ENCODE peak calls at places on chromosomes 13 and 19, in ten cellular contexts. K, I, D, O, Y, N, R, J, U and L are unnamed samples.

GRCh38 chr13:71056581-71056980 is 810.4 kb downstream of the DACH1 start:
- DNase-seq in K (no peak), I (no peak), D (no peak), O (no peak), Y (no peak), N (no peak), R (no peak), J (no peak), U (no peak), L (no peak)

GRCh38 chr19:3250675-3251074 is 26.2 kb downstream of the CELF5 start:
- DNase-seq in K (peak), I (no peak), D (peak), O (no peak), Y (peak), N (peak), R (peak), J (peak), U (no peak), L (peak)

GRCh38 chr13:29493796-29494195 is 101.7 kb downstream of the SLC7A1 start:
- DNase-seq in K (no peak), I (no peak), D (no peak), O (no peak), Y (no peak), N (no peak), R (no peak), J (no peak), U (no peak), L (no peak)

GRCh38 chr13:102571075-102571474 is 25.7 kb upstream of the TPP2 start:
- DNase-seq in K (no peak), I (no peak), D (no peak), O (no peak), Y (no peak), N (peak), R (no peak), J (no peak), U (no peak), L (no peak)

GRCh38 chr13:112248909-112249592 is 127.1 kb upstream of the SPACA7 start:
- DNase-seq in K (no peak), I (peak), D (no peak), O (no peak), Y (no peak), N (no peak), R (no peak), J (no peak), U (no peak), L (no peak)

GRCh38 chr19:2888739-2889224 is 11.9 kb upstream of the ZNF57 start:
- DNase-seq in K (no peak), I (peak), D (no peak), O (no peak), Y (no peak), N (no peak), R (peak), J (no peak), U (no peak), L (peak)

GRCh38 chr19:43697295-43697694 is 18.6 kb upstream of the IRGC start:
- DNase-seq in K (no peak), I (no peak), D (no peak), O (no peak), Y (no peak), N (no peak), R (no peak), J (no peak), U (no peak), L (no peak)

GRCh38 chr13:73547239-73547638 is 488.4 kb downstream of the KLF5 start:
- DNase-seq in K (no peak), I (no peak), D (no peak), O (no peak), Y (no peak), N (no peak), R (no peak), J (no peak), U (no peak), L (no peak)

GRCh38 chr19:1935484-1936208 is 5.3 kb upstream of the CSNK1G2 start:
- DNase-seq in K (peak), I (no peak), D (peak), O (no peak), Y (peak), N (peak), R (no peak), J (peak), U (peak), L (peak)

GRCh38 chr19:5934002-5934401 is 19.9 kb downstream of the CAPS start:
- DNase-seq in K (no peak), I (no peak), D (no peak), O (no peak), Y (no peak), N (no peak), R (no peak), J (no peak), U (peak), L (no peak)

GRCh38 chr19:28823338-28823961 is 389.5 kb downstream of the UQCRFS1 start:
- DNase-seq in K (no peak), I (no peak), D (no peak), O (no peak), Y (no peak), N (no peak), R (no peak), J (no peak), U (no peak), L (no peak)

GRCh38 chr13:35731471-35731870 is 255.0 kb upstream of the MAB21L1 start:
- DNase-seq in K (no peak), I (no peak), D (no peak), O (no peak), Y (no peak), N (no peak), R (no peak), J (no peak), U (no peak), L (no peak)

GRCh38 chr19:3440082-3440481 is 40.2 kb downstream of the SMIM24 start:
- DNase-seq in K (peak), I (peak), D (no peak), O (no peak), Y (peak), N (peak), R (peak), J (no peak), U (no peak), L (no peak)

GRCh38 chr13:35219021-35219420 is 257.5 kb downstream of the MAB21L1 start:
- DNase-seq in K (peak), I (no peak), D (no peak), O (no peak), Y (no peak), N (no peak), R (no peak), J (peak), U (no peak), L (no peak)

GRCh38 chr13:95643471-95643813 is 1.1 kb downstream of the DZIP1 start:
- DNase-seq in K (peak), I (no peak), D (no peak), O (no peak), Y (peak), N (no peak), R (peak), J (peak), U (peak), L (peak)

GRCh38 chr19:51921949-51922348 is 5.3 kb upstream of the ZNF613 start:
- DNase-seq in K (no peak), I (no peak), D (no peak), O (no peak), Y (no peak), N (no peak), R (no peak), J (no peak), U (no peak), L (no peak)

GRCh38 chr13:31538067-31539042 is 201.0 kb upstream of the RXFP2 start:
- DNase-seq in K (peak), I (no peak), D (no peak), O (no peak), Y (no peak), N (peak), R (peak), J (peak), U (peak), L (peak)

GRCh38 chr13:39263033-39263432 is 224.8 kb downstream of the NHLRC3 start:
- DNase-seq in K (peak), I (peak), D (no peak), O (no peak), Y (peak), N (peak), R (peak), J (peak), U (peak), L (peak)

GRCh38 chr19:10797078-10797477 is 38.9 kb downstream of the TMED1 start:
- DNase-seq in K (no peak), I (no peak), D (no peak), O (no peak), Y (no peak), N (no peak), R (no peak), J (no peak), U (no peak), L (no peak)

GRCh38 chr13:48511621-48512232 is 21.2 kb downstream of the RCBTB2 start:
- DNase-seq in K (no peak), I (no peak), D (no peak), O (no peak), Y (no peak), N (no peak), R (no peak), J (no peak), U (no peak), L (no peak)

GRCh38 chr13:71785361-71785760 is 81.6 kb downstream of the DACH1 start:
- DNase-seq in K (no peak), I (no peak), D (no peak), O (no peak), Y (no peak), N (no peak), R (no peak), J (no peak), U (no peak), L (no peak)

GRCh38 chr19:38277549-38277948 is 13.2 kb downstream of the SPINT2 start:
- DNase-seq in K (peak), I (no peak), D (no peak), O (no peak), Y (peak), N (peak), R (peak), J (peak), U (peak), L (no peak)

GRCh38 chr19:1819211-1819975 is 7.3 kb upstream of the ATP8B3 start:
- DNase-seq in K (no peak), I (no peak), D (no peak), O (no peak), Y (no peak), N (no peak), R (no peak), J (no peak), U (no peak), L (no peak)

GRCh38 chr13:26816876-26817275 is 56.3 kb upstream of the GPR12 start:
- DNase-seq in K (no peak), I (no peak), D (no peak), O (no peak), Y (no peak), N (no peak), R (no peak), J (no peak), U (no peak), L (no peak)

GRCh38 chr13:97566907-97567306 is 132.9 kb downstream of the RAP2A start:
- DNase-seq in K (no peak), I (no peak), D (no peak), O (no peak), Y (no peak), N (no peak), R (no peak), J (no peak), U (no peak), L (no peak)

GRCh38 chr19:1408300-1409203 is 1.2 kb downstream of the DAZAP1 start:
- DNase-seq in K (peak), I (peak), D (no peak), O (no peak), Y (peak), N (peak), R (peak), J (peak), U (peak), L (peak)

GRCh38 chr13:97242755-97243497 is 20.8 kb downstream of the MBNL2 start:
- DNase-seq in K (no peak), I (no peak), D (no peak), O (no peak), Y (no peak), N (no peak), R (no peak), J (no peak), U (no peak), L (no peak)

GRCh38 chr13:36612242-36612641 is 61.6 kb upstream of the SERTM1 start:
- DNase-seq in K (no peak), I (no peak), D (no peak), O (no peak), Y (no peak), N (no peak), R (no peak), J (no peak), U (no peak), L (no peak)

GRCh38 chr19:56080669-56081401 is 40.3 kb downstream of the ZNF787 start:
- DNase-seq in K (peak), I (peak), D (peak), O (no peak), Y (peak), N (peak), R (peak), J (peak), U (peak), L (peak)

GRCh38 chr19:55657004-55657747 is 2.3 kb downstream of the U2AF2 start:
- DNase-seq in K (no peak), I (no peak), D (no peak), O (no peak), Y (peak), N (peak), R (no peak), J (no peak), U (no peak), L (no peak)

GRCh38 chr19:38812841-38813320 is at the start of gene LGALS4:
- DNase-seq in K (no peak), I (peak), D (no peak), O (no peak), Y (peak), N (no peak), R (no peak), J (no peak), U (no peak), L (no peak)

GRCh38 chr19:34503546-34504272 is 22.2 kb downstream of the WTIP start:
- DNase-seq in K (no peak), I (peak), D (no peak), O (no peak), Y (peak), N (no peak), R (no peak), J (no peak), U (no peak), L (no peak)

GRCh38 chr19:6273701-6274601 is 5.8 kb downstream of the MLLT1 start:
- DNase-seq in K (peak), I (peak), D (peak), O (no peak), Y (peak), N (peak), R (peak), J (peak), U (peak), L (peak)

DNA sequence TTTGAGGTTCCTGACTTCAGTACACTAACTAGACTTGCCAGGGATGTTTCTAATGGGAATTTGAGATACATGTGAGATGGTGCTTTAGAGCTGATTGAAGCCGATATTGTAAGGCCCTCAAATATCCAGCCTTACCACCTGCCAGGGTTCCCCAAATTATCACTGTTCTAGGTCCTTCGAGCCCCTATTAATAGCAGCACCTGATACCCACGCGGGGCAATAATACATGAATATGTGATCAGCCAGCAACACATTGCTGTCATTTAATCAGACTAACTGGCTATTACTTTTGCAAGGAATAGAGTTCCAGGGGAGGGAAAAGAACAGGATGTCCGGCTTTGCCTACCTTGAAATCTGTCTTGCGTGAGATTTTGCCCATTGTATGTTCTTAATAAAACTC is 5.1 kb downstream of the RGCC start:
- DNase-seq in K (no peak), I (no peak), D (no peak), O (no peak), Y (peak), N (no peak), R (no peak), J (no peak), U (no peak), L (no peak)
- H3K4me3 ChIP-seq in K (no peak), I (no peak), D (no peak), O (no peak), Y (no peak), N (no peak), R (no peak), J (no peak), U (no peak), L (no peak)

DNA sequence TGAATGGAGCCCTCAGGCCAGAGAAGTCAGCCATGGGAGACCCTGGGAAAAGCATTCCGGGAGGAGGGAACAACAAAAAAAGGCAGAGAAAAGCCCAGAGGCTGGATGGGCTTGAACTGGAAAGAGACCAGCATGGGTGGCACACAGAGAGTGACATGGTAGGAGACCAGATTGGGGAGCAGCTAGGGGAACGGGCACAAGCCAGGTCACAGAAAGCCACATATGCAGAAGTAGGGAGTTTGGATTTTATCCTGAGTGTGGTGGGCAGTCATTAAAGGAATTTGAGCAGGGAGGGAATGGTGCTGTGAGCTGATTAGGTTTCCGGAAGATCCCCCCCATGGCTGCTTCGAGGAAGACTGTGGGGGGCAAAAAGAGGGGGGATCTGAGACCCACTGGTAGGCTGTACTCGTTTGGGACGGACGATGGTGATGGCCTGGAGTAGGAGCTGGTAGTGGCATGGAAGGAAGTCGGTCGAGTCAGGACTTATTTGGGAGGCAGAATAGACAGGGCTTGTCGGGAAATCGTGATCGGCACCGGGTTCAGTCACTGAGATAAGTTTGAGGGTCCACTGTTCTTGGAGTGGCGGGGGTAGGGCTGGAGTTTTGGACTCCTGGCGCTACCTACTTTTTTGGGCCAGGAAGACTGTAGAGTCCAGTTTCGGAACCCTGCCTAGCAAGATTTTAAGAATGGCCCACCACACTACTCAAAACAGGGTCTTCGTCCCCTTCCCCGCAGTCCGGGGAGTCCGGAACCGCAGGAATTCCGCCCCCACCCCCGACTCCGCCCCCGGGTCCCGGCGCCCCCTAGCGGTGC is 949 bp downstream of the SERTAD1 start:
- DNase-seq in K (peak), I (peak), D (no peak), O (no peak), Y (peak), N (no peak), R (peak), J (peak), U (peak), L (peak)
- TF ChIP-seq CTCF in K (no peak), I (no peak), D (no peak), O (no peak), Y (no peak), N (no peak), R (no peak), J (no peak), U (no peak), L (no peak)

GRCh38 chr19:46350029-46350757 is 3.3 kb downstream of the PPP5C start:
- DNase-seq in K (no peak), I (no peak), D (no peak), O (no peak), Y (no peak), N (no peak), R (no peak), J (no peak), U (no peak), L (no peak)
- H3K4me3 ChIP-seq in K (no peak), I (peak), D (peak), O (no peak), Y (no peak), N (no peak), R (no peak), J (no peak), U (no peak), L (no peak)

GRCh38 chr19:41541990-41542584 is 33.9 kb upstream of the CEACAM21 start:
- DNase-seq in K (peak), I (peak), D (no peak), O (no peak), Y (no peak), N (peak), R (peak), J (peak), U (peak), L (peak)
- TF ChIP-seq CTCF in K (peak), I (peak), D (peak), O (peak), Y (peak), N (peak), R (peak), J (peak), U (peak), L (peak)

DNA sequence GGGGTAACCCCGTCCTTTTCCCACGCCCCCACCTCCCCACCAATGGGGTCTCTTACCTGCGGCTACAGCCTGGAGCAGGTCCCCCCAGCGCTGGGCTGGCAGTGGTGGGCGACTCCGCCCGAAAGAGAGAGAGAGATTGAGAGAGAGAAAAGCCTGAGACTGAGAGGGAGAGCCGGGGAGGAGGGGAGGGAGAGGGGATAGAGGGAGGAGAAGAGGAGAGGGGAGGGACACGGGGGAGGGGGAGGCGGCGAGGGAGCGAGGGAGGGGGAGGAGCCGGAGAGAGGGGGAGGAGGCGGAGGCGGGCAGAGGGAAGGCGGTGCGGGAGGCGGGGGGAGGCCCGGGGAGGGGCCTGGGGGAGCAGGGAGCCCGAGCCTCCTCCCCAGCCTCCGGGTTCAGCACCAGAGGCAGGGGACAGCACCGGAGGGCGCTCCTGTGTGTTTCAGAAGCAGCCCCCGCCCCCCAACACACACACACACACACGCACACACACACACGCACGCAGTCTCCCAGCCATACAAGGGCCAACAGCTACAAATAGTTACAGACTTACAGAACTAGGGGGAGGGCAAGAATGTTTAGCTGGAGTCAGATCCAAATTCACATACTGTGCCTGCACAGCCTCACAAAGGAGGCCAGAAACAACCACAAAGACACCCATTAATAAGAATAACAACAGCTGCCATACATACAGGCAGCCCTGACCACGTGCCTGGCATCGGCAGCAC is at the start of gene SLC8A2:
- DNase-seq in K (peak), I (no peak), D (peak), O (no peak), Y (peak), N (peak), R (peak), J (peak), U (peak), L (peak)
- H3K4me3 ChIP-seq in K (no peak), I (peak), D (no peak), O (peak), Y (no peak), N (no peak), R (no peak), J (no peak), U (no peak), L (no peak)

DNA sequence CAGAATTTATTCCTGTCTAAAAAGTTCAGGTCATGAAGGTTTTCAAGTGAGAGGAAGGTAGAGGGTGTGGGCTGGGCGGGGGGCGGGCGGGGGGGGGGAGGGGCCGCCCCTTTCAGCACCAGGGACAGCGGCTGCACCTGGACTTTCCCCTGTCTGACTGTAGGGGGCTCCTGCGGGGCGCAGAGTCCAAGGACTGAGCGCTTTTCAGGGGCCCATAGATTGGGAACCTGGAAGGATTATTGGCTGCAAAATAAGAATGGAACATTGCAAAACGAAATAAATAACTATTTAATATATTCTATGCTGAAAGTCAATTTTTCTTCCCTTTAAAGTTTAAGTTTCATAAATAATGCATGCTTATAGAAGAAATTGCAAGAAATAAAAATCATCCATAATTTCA is 8.9 kb upstream of the CYP4F3 start:
- DNase-seq in K (no peak), I (no peak), D (no peak), O (no peak), Y (peak), N (peak), R (no peak), J (peak), U (no peak), L (no peak)
- TF ChIP-seq CTCF in K (peak), I (peak), D (no peak), O (peak), Y (peak), N (peak), R (no peak), J (peak), U (peak), L (peak)